ENCODE peak calls at places on chromosomes 3 and 15, in seven cellular contexts. M is HT1080; X is CD8-positive, alpha-beta memory T cell; E is progenitor cell of endocrine pancreas; Y is cortex of kidney; Z is hepatocyte; H is adipocyte. V is an unnamed sample.

GRCh38 chr3:186583820-186584219 is 13.3 kb downstream of the DNAJB11 start:
- DNase-seq in M (no peak), X (no peak), E (no peak), Y (no peak), Z (no peak), H (peak), V (no peak)

GRCh38 chr3:73863546-73864079 is 238.9 kb upstream of the PDZRN3 start:
- DNase-seq in M (no peak), X (no peak), E (no peak), Y (no peak), Z (no peak), H (no peak), V (no peak)

GRCh38 chr15:70605606-70606410 is 157.6 kb downstream of the UACA start:
- DNase-seq in M (peak), X (no peak), E (no peak), Y (no peak), Z (peak), H (peak), V (peak)

GRCh38 chr3:40996827-40997710 is 202.2 kb upstream of the CTNNB1 start:
- DNase-seq in M (no peak), X (no peak), E (no peak), Y (no peak), Z (no peak), H (no peak), V (no peak)

GRCh38 chr3:97838393-97838792 is 16.6 kb downstream of the CRYBG3 start:
- DNase-seq in M (no peak), X (no peak), E (no peak), Y (no peak), Z (no peak), H (no peak), V (no peak)

GRCh38 chr15:63596666-63597032 is 538 bp upstream of the FBXL22 start:
- DNase-seq in M (no peak), X (no peak), E (no peak), Y (no peak), Z (peak), H (peak), V (no peak)

GRCh38 chr3:42019144-42019952 is 57.4 kb upstream of the ULK4 start:
- DNase-seq in M (no peak), X (no peak), E (no peak), Y (no peak), Z (no peak), H (no peak), V (no peak)

GRCh38 chr3:32630266-32630665 is 54.7 kb upstream of the CNOT10 start:
- DNase-seq in M (no peak), X (no peak), E (no peak), Y (no peak), Z (no peak), H (peak), V (no peak)

GRCh38 chr3:61111764-61112163 is 139.5 kb downstream of the FHIT start:
- DNase-seq in M (no peak), X (no peak), E (no peak), Y (no peak), Z (no peak), H (no peak), V (no peak)

GRCh38 chr3:36165509-36165908 is 214.8 kb upstream of the STAC start:
- DNase-seq in M (no peak), X (no peak), E (no peak), Y (no peak), Z (no peak), H (no peak), V (no peak)

GRCh38 chr3:107206141-107206540 is 171.1 kb upstream of the CCDC54 start:
- DNase-seq in M (peak), X (no peak), E (no peak), Y (no peak), Z (peak), H (peak), V (peak)

GRCh38 chr3:179671709-179672337 is 19.0 kb downstream of the USP13 start:
- DNase-seq in M (peak), X (no peak), E (no peak), Y (no peak), Z (peak), H (no peak), V (no peak)

GRCh38 chr3:193857996-193858395 is 265.0 kb downstream of the OPA1 start:
- DNase-seq in M (peak), X (no peak), E (no peak), Y (no peak), Z (no peak), H (peak), V (no peak)

GRCh38 chr3:183555541-183556081 is at the start of gene KLHL6:
- DNase-seq in M (peak), X (peak), E (no peak), Y (no peak), Z (no peak), H (no peak), V (no peak)

GRCh38 chr15:81888748-81889479 is 156.9 kb downstream of the MEX3B start:
- DNase-seq in M (peak), X (no peak), E (no peak), Y (no peak), Z (peak), H (peak), V (no peak)

GRCh38 chr3:3065876-3066275 is 44.3 kb downstream of the IL5RA start:
- DNase-seq in M (peak), X (no peak), E (no peak), Y (no peak), Z (no peak), H (no peak), V (peak)

GRCh38 chr3:128725932-128726690 is at the start of gene RAB7A:
- DNase-seq in M (peak), X (peak), E (peak), Y (peak), Z (peak), H (peak), V (peak)

GRCh38 chr3:122679467-122680291 is 960 bp upstream of the PARP14 start:
- DNase-seq in M (peak), X (peak), E (no peak), Y (no peak), Z (peak), H (peak), V (peak)

GRCh38 chr3:25040739-25041138 is 387.3 kb upstream of the RARB start:
- DNase-seq in M (no peak), X (no peak), E (no peak), Y (no peak), Z (no peak), H (peak), V (no peak)

GRCh38 chr15:90660195-90660995 is 56.8 kb upstream of the BLM start:
- DNase-seq in M (peak), X (peak), E (no peak), Y (no peak), Z (peak), H (peak), V (peak)

GRCh38 chr3:177596248-177596821 is 399.1 kb upstream of the TBL1XR1 start:
- DNase-seq in M (peak), X (no peak), E (no peak), Y (no peak), Z (peak), H (peak), V (peak)

GRCh38 chr15:85008474-85009260 is 27.0 kb downstream of the PDE8A start:
- DNase-seq in M (no peak), X (no peak), E (no peak), Y (no peak), Z (no peak), H (no peak), V (no peak)

GRCh38 chr15:63348392-63348791 is 33.3 kb downstream of the CA12 start:
- DNase-seq in M (peak), X (no peak), E (no peak), Y (no peak), Z (peak), H (peak), V (peak)

GRCh38 chr15:89165677-89166076 is 55.7 kb downstream of the RLBP1 start:
- DNase-seq in M (no peak), X (no peak), E (no peak), Y (no peak), Z (no peak), H (no peak), V (no peak)

GRCh38 chr15:32663671-32664070 is 22.2 kb downstream of the SCG5 start:
- DNase-seq in M (no peak), X (no peak), E (no peak), Y (no peak), Z (no peak), H (no peak), V (no peak)

GRCh38 chr3:100245932-100246331 is 14.9 kb upstream of the TBC1D23 start:
- DNase-seq in M (peak), X (no peak), E (no peak), Y (no peak), Z (no peak), H (peak), V (no peak)

GRCh38 chr3:194095464-194095863 is 40.5 kb upstream of the HES1 start:
- DNase-seq in M (peak), X (no peak), E (no peak), Y (no peak), Z (no peak), H (no peak), V (peak)

GRCh38 chr3:189337672-189338071 is 165.9 kb downstream of the TPRG1 start:
- DNase-seq in M (no peak), X (no peak), E (no peak), Y (no peak), Z (peak), H (no peak), V (peak)

GRCh38 chr15:41506796-41507341 is 6.8 kb downstream of the LTK start:
- DNase-seq in M (no peak), X (no peak), E (no peak), Y (no peak), Z (no peak), H (no peak), V (peak)

GRCh38 chr3:58722526-58722925 is 56.0 kb upstream of the FAM3D start:
- DNase-seq in M (no peak), X (no peak), E (no peak), Y (no peak), Z (peak), H (no peak), V (no peak)

GRCh38 chr15:38028869-38029268 is 94.4 kb downstream of the TMCO5A start:
- DNase-seq in M (peak), X (no peak), E (no peak), Y (no peak), Z (no peak), H (peak), V (no peak)